ENCODE peak calls at places on chromosomes 6 and 20, in eight cellular contexts. R, U, H, F, I, S, Q and C are unnamed samples.

GRCh38 chr20:48283470-48284110 is 498.3 kb upstream of the SULF2 start:
- DNase-seq in R (no peak), U (peak; percentile 80), H (no peak), F (no peak), I (peak; percentile 85), S (peak; percentile 93), Q (no peak), C (peak; percentile 62)

GRCh38 chr6:37699138-37699766 is 1.6 kb upstream of the MDGA1 start:
- DNase-seq in R (no peak), U (peak; percentile 35), H (no peak), F (no peak), I (no peak), S (no peak), Q (no peak), C (no peak)

GRCh38 chr6:111653961-111654360 is 48.3 kb upstream of the TRAF3IP2 start:
- DNase-seq in R (no peak), U (no peak), H (no peak), F (no peak), I (no peak), S (no peak), Q (no peak), C (no peak)

GRCh38 chr20:31425797-31426196 is 14.6 kb upstream of the DEFB123 start:
- DNase-seq in R (no peak), U (no peak), H (no peak), F (no peak), I (no peak), S (no peak), Q (no peak), C (no peak)

GRCh38 chr6:110341671-110342304 is 16.4 kb downstream of the METTL24 start:
- DNase-seq in R (peak; percentile 89), U (no peak), H (no peak), F (peak; percentile 64), I (no peak), S (peak; percentile 32), Q (no peak), C (no peak)

GRCh38 chr6:34144581-34145160 is 1.2 kb downstream of the GRM4 start:
- DNase-seq in R (peak; percentile 70), U (no peak), H (no peak), F (peak; percentile 21), I (no peak), S (no peak), Q (no peak), C (no peak)

GRCh38 chr20:9503530-9504251 is 10.7 kb upstream of the LAMP5 start:
- DNase-seq in R (peak; percentile 75), U (no peak), H (peak; percentile 24), F (peak; percentile 37), I (peak; percentile 29), S (peak; percentile 45), Q (no peak), C (peak; percentile 25)

GRCh38 chr6:139979021-139979721 is 604.7 kb upstream of the CITED2 start:
- DNase-seq in R (no peak), U (no peak), H (no peak), F (no peak), I (no peak), S (no peak), Q (no peak), C (no peak)

GRCh38 chr6:85865665-85866372 is 223.1 kb upstream of the SYNCRIP start:
- DNase-seq in R (no peak), U (peak; percentile 62), H (peak; percentile 29), F (no peak), I (peak; percentile 23), S (peak; percentile 71), Q (no peak), C (peak; percentile 4)

GRCh38 chr6:85866758-85867401 is 224.2 kb upstream of the SYNCRIP start:
- DNase-seq in R (peak; percentile 52), U (no peak), H (no peak), F (no peak), I (no peak), S (no peak), Q (no peak), C (no peak)

GRCh38 chr6:85867595-85867994 is 224.9 kb upstream of the SYNCRIP start:
- DNase-seq in R (no peak), U (no peak), H (no peak), F (no peak), I (no peak), S (no peak), Q (no peak), C (no peak)

GRCh38 chr6:85866373-85866740 is 223.7 kb upstream of the SYNCRIP start:
- DNase-seq in R (no peak), U (no peak), H (no peak), F (no peak), I (no peak), S (peak; percentile 36), Q (no peak), C (no peak)

DNA sequence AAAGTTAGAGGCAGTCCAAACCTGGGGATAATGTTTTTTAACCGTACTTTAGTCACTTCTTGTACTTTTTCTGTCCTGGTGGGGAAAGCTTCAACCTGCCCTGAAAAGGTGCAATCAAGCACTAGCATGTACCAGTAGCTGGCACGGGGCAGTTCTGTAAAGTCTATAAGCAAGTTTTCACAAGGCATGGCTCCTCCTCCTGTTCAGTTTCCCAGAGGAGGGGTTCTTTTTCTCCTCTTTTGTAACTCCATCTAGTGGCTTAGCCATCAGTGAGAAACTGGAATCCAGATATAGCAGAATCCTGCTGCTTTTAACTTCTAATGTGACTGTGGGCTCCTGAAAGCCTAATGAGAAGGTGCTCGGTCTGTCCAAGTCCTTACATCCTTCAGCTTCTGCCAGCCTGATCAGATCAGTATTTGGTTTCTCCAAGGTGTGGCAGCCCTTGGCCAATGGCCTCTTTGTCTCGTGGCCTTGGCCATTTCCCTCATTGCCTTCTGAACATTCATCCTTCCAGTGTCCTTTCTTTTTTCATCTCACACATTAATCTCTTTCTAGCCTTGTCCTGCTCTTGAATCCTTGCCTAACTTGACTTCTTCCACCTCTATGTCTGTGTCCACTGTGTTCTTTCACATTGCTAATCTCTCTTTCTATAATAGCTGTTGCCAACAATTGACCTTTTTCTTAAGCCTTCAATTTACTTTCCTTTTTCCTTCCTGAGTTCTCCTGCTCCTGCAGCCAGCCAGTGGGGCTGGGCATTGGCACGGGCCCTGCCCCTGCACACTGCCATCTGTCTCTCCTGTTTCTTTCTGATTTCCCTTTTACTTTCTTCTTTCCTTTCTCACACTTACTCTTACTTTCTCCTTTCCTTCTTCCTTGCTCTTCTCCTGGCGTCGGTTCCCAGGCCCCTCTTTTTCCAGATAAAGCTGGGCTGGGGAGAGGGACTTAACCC is 222.0 kb upstream of the SYNCRIP start:
- DNase-seq in R (no peak), U (peak; percentile 64), H (no peak), F (no peak), I (no peak), S (peak; percentile 31), Q (no peak), C (no peak)
- TF ChIP-seq CTCF in R (no peak), U (peak; percentile 33), H (no peak), F (peak; percentile 6), I (peak; percentile 15), S (peak; percentile 13), Q (peak; percentile 18), C (no peak)

GRCh38 chr6:84687487-84687886 is 76.9 kb downstream of the TBX18 start:
- DNase-seq in R (no peak), U (peak; percentile 4), H (no peak), F (no peak), I (no peak), S (no peak), Q (no peak), C (no peak)

GRCh38 chr6:84688187-84688878 is 76.1 kb downstream of the TBX18 start:
- DNase-seq in R (no peak), U (no peak), H (no peak), F (no peak), I (peak; percentile 13), S (no peak), Q (no peak), C (no peak)

GRCh38 chr6:84681693-84682326 is 82.6 kb downstream of the TBX18 start:
- DNase-seq in R (no peak), U (no peak), H (no peak), F (no peak), I (no peak), S (no peak), Q (no peak), C (no peak)

GRCh38 chr6:84685983-84686584 is 78.3 kb downstream of the TBX18 start:
- DNase-seq in R (peak; percentile 63), U (peak; percentile 35), H (peak; percentile 27), F (peak; percentile 22), I (no peak), S (peak; percentile 16), Q (no peak), C (no peak)
- TF ChIP-seq CTCF in R (peak; percentile 87), U (peak; percentile 57), H (peak; percentile 75), F (peak; percentile 88), I (peak; percentile 27), S (peak; percentile 57), Q (peak; percentile 34), C (peak; percentile 10)

GRCh38 chr20:2084703-2085102 is 16.9 kb upstream of the STK35 start:
- DNase-seq in R (no peak), U (peak; percentile 58), H (no peak), F (no peak), I (peak; percentile 69), S (no peak), Q (no peak), C (peak; percentile 29)

GRCh38 chr20:2088904-2089303 is 12.7 kb upstream of the STK35 start:
- DNase-seq in R (peak; percentile 57), U (no peak), H (no peak), F (no peak), I (no peak), S (no peak), Q (no peak), C (no peak)

GRCh38 chr20:2086980-2087377 is 14.6 kb upstream of the STK35 start:
- DNase-seq in R (no peak), U (no peak), H (no peak), F (no peak), I (no peak), S (no peak), Q (no peak), C (no peak)

GRCh38 chr20:2089447-2089846 is 12.2 kb upstream of the STK35 start:
- DNase-seq in R (peak; percentile 59), U (no peak), H (no peak), F (no peak), I (no peak), S (no peak), Q (no peak), C (no peak)

DNA sequence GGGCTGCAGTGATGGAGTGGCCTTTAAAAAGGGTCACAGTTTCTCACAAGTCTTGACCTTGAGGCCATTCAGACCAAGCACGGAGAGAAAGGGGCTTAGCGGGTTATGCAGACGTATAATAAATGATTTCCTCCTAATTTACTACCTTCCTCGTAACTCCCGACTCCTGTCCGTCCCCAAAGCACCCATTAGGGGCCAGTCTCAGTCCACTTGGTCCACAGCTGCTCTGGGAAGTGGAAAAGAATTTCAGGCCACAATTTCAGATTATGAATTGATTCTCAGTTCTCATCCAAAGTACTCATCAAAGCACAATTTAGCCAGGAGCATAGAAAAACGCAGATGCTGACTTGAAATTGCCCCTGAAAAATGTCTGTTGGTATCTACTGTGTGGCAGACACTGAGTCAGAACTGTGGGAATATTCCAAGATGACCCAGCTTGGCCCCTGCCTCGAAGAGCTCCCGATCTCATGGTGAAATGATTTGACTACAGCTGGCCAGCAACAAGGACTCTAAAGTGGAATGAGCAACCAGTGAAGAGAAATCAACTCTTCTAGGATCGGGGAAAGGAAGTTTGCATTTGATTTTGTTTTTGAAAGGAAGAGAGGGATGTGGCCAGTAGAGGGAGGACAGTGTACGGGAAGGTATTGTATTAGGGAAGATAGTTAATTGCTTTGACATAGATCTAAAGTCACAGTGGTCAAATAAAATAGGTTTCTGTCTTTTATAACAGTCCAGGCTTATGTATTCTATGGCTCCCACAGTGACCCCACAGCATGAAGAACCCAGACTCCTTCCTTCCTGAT is 15.2 kb upstream of the STK35 start:
- DNase-seq in R (no peak), U (no peak), H (no peak), F (no peak), I (no peak), S (no peak), Q (no peak), C (no peak)
- TF ChIP-seq CTCF in R (peak; percentile 48), U (no peak), H (no peak), F (no peak), I (peak; percentile 38), S (no peak), Q (peak; percentile 57), C (peak; percentile 30)

GRCh38 chr20:40706977-40707582 is 18.0 kb upstream of the MAFB start:
- DNase-seq in R (peak; percentile 90), U (no peak), H (no peak), F (no peak), I (no peak), S (no peak), Q (no peak), C (no peak)
- TF ChIP-seq CTCF in R (peak; percentile 87), U (no peak), H (no peak), F (peak; percentile 15), I (no peak), S (no peak), Q (no peak), C (no peak)